ENCODE peak calls at places on chromosomes 5 and 9, in seven cellular contexts. U, A, Z, H, Q, V and I are unnamed samples.
A peak's percentile ranks its signal among the peaks of the same experiment; 100 is the strongest.

GRCh38 chr5:94355817-94356216 is 262.6 kb downstream of the KIAA0825 start:
- DNase-seq in U (no peak), A (no peak), Z (no peak), H (no peak), Q (no peak), V (no peak), I (no peak)

GRCh38 chr9:84670106-84670800 is 724 bp downstream of the NTRK2 start:
- DNase-seq in U (no peak), A (no peak), Z (peak; percentile 32), H (no peak), Q (no peak), V (peak; percentile 52), I (no peak)

GRCh38 chr9:114372971-114373591 is 14.7 kb downstream of the AKNA start:
- DNase-seq in U (no peak), A (peak; percentile 86), Z (no peak), H (no peak), Q (no peak), V (peak; percentile 94), I (no peak)

GRCh38 chr5:16626696-16627264 is 10.0 kb upstream of the RETREG1 start:
- DNase-seq in U (no peak), A (no peak), Z (peak; percentile 25), H (no peak), Q (no peak), V (no peak), I (no peak)

GRCh38 chr5:72427488-72428437 is 79.4 kb downstream of the ZNF366 start:
- DNase-seq in U (no peak), A (no peak), Z (peak; percentile 57), H (no peak), Q (peak; percentile 16), V (no peak), I (no peak)

GRCh38 chr5:174175869-174176268 is 130.4 kb downstream of the NSG2 start:
- DNase-seq in U (no peak), A (no peak), Z (no peak), H (no peak), Q (no peak), V (no peak), I (no peak)

GRCh38 chr9:90322296-90322695 is 320.3 kb downstream of the DIRAS2 start:
- DNase-seq in U (no peak), A (no peak), Z (no peak), H (no peak), Q (no peak), V (no peak), I (no peak)

GRCh38 chr5:33257807-33258491 is 182.8 kb upstream of the TARS1 start:
- DNase-seq in U (no peak), A (no peak), Z (peak; percentile 65), H (no peak), Q (peak; percentile 32), V (no peak), I (no peak)

GRCh38 chr5:158812381-158812780 is 287.3 kb downstream of the EBF1 start:
- DNase-seq in U (no peak), A (no peak), Z (no peak), H (no peak), Q (no peak), V (peak; percentile 62), I (no peak)

GRCh38 chr9:100674419-100675122 is 96.7 kb downstream of the CAVIN4 start:
- DNase-seq in U (no peak), A (no peak), Z (no peak), H (no peak), Q (no peak), V (no peak), I (no peak)

GRCh38 chr5:94345257-94345656 is 273.1 kb downstream of the KIAA0825 start:
- DNase-seq in U (no peak), A (no peak), Z (no peak), H (no peak), Q (no peak), V (no peak), I (no peak)

GRCh38 chr5:158414780-158415179 is 555.8 kb upstream of the CLINT1 start:
- DNase-seq in U (no peak), A (no peak), Z (peak; percentile 65), H (no peak), Q (peak; percentile 82), V (no peak), I (peak; percentile 19)

GRCh38 chr5:73450672-73451217 is 2.2 kb upstream of the FOXD1 start:
- DNase-seq in U (no peak), A (no peak), Z (no peak), H (no peak), Q (no peak), V (no peak), I (no peak)

GRCh38 chr5:10445352-10445751 is 3.7 kb downstream of the ROPN1L start:
- DNase-seq in U (no peak), A (no peak), Z (no peak), H (no peak), Q (no peak), V (no peak), I (no peak)

GRCh38 chr5:135952683-135953082 is 2.1 kb downstream of the LECT2 start:
- DNase-seq in U (no peak), A (no peak), Z (no peak), H (no peak), Q (no peak), V (no peak), I (no peak)

GRCh38 chr5:97002983-97003382 is 67.1 kb downstream of the LNPEP start:
- DNase-seq in U (no peak), A (no peak), Z (no peak), H (no peak), Q (no peak), V (no peak), I (no peak)

GRCh38 chr5:54703091-54703490 is 185.5 kb downstream of the SNX18 start:
- DNase-seq in U (no peak), A (no peak), Z (peak; percentile 88), H (no peak), Q (no peak), V (no peak), I (no peak)

GRCh38 chr5:73218552-73219171 is 45.7 kb downstream of the TMEM174 start:
- DNase-seq in U (no peak), A (no peak), Z (peak; percentile 59), H (no peak), Q (peak; percentile 33), V (no peak), I (no peak)

GRCh38 chr5:90802695-90803317 is 244.2 kb downstream of the ADGRV1 start:
- DNase-seq in U (no peak), A (no peak), Z (peak; percentile 53), H (peak; percentile 21), Q (peak; percentile 56), V (no peak), I (no peak)

GRCh38 chr9:75909776-75910175 is 19.3 kb downstream of the PCSK5 start:
- DNase-seq in U (no peak), A (no peak), Z (no peak), H (no peak), Q (peak; percentile 90), V (no peak), I (no peak)

GRCh38 chr5:170432669-170433068 is 43.5 kb upstream of the KCNMB1 start:
- DNase-seq in U (no peak), A (no peak), Z (no peak), H (no peak), Q (no peak), V (no peak), I (no peak)

GRCh38 chr5:178327446-178327845 is 94.8 kb upstream of the PHYKPL start:
- DNase-seq in U (no peak), A (no peak), Z (no peak), H (no peak), Q (no peak), V (no peak), I (no peak)

GRCh38 chr5:27511061-27511460 is 472.7 kb upstream of the CDH9 start:
- DNase-seq in U (no peak), A (no peak), Z (no peak), H (no peak), Q (no peak), V (no peak), I (no peak)

GRCh38 chr9:85290019-85290418 is 451.7 kb downstream of the AGTPBP1 start:
- DNase-seq in U (no peak), A (no peak), Z (no peak), H (no peak), Q (no peak), V (no peak), I (no peak)

GRCh38 chr9:131960805-131961495 is 118.7 kb downstream of the MED27 start:
- DNase-seq in U (no peak), A (no peak), Z (no peak), H (no peak), Q (peak; percentile 24), V (no peak), I (no peak)

GRCh38 chr9:97411789-97412627 is at the start of gene TDRD7:
- DNase-seq in U (peak; percentile 23), A (peak; percentile 95), Z (peak; percentile 99), H (peak; percentile 87), Q (peak; percentile 70), V (peak; percentile 93), I (peak; percentile 56)

GRCh38 chr9:13568851-13569618 is 289.5 kb upstream of the MPDZ start:
- DNase-seq in U (peak; percentile 17), A (no peak), Z (peak; percentile 11), H (peak; percentile 17), Q (no peak), V (no peak), I (no peak)

GRCh38 chr5:178314066-178314660 is 81.6 kb upstream of the PHYKPL start:
- DNase-seq in U (no peak), A (peak; percentile 45), Z (no peak), H (no peak), Q (no peak), V (peak; percentile 12), I (no peak)

GRCh38 chr5:138352722-138353549 is 451 bp downstream of the KDM3B start:
- DNase-seq in U (peak; percentile 7), A (peak; percentile 84), Z (peak; percentile 59), H (peak; percentile 56), Q (peak; percentile 50), V (peak; percentile 84), I (peak; percentile 69)